ENCODE peak calls at places on chromosome 10, in five cellular contexts. A, G, D, T and H are unnamed samples.
A peak's percentile ranks its signal among the peaks of the same experiment; 100 is the strongest.

GRCh38 chr10:267705-268104 is 132.4 kb downstream of the ZMYND11 start:
- DNase-seq in T (no peak), A (no peak), D (no peak), G (no peak), H (no peak)

GRCh38 chr10:33211123-33211878 is 123.2 kb downstream of the NRP1 start:
- DNase-seq in A (no peak), T (no peak), D (no peak), G (no peak), H (no peak)

GRCh38 chr10:121168513-121169216 is 317.5 kb downstream of the WDR11 start:
- DNase-seq in T (peak; percentile 71), D (no peak), G (no peak), A (peak; percentile 19), H (no peak)

GRCh38 chr10:130623680-130624271 is 487.6 kb downstream of the GLRX3 start:
- DNase-seq in D (no peak), A (no peak), T (no peak), G (no peak), H (no peak)

GRCh38 chr10:31146496-31147219 is 115.0 kb upstream of the ZNF438 start:
- DNase-seq in G (no peak), A (peak; percentile 60), D (peak; percentile 59), T (peak; percentile 23), H (no peak)

GRCh38 chr10:9437131-9437530 is 1382.6 kb downstream of the GATA3 start:
- DNase-seq in T (no peak), A (no peak), G (no peak), D (no peak), H (no peak)

GRCh38 chr10:131269776-131270460 is 41.6 kb downstream of the TCERG1L start:
- DNase-seq in A (no peak), G (no peak), D (no peak), T (no peak), H (no peak)

GRCh38 chr10:46290101-46290884 is 3.5 kb downstream of the ANTXRL start:
- DNase-seq in G (no peak), T (no peak), D (no peak), A (no peak), H (no peak)

GRCh38 chr10:13721486-13721885 is 134.7 kb downstream of the PRPF18 start:
- DNase-seq in T (no peak), A (no peak), G (no peak), D (no peak), H (no peak)

GRCh38 chr10:29784175-29784773 is 149.5 kb upstream of the SVIL start:
- DNase-seq in T (peak; percentile 88), A (peak; percentile 73), G (no peak), D (peak; percentile 96), H (no peak)

GRCh38 chr10:71337219-71337625 is 18.2 kb downstream of the SLC29A3 start:
- DNase-seq in D (no peak), A (no peak), G (no peak), T (peak; percentile 14), H (no peak)

GRCh38 chr10:34638405-34639054 is 176.6 kb downstream of the PARD3 start:
- DNase-seq in A (peak; percentile 54), G (peak; percentile 69), T (peak; percentile 89), D (peak; percentile 90), H (peak; percentile 67)

GRCh38 chr10:49398000-49398861 is 2.3 kb upstream of the DRGX start:
- DNase-seq in G (peak; percentile 88), D (peak; percentile 29), T (peak; percentile 78), A (no peak), H (peak; percentile 31)

GRCh38 chr10:85888004-85888403 is 478.6 kb downstream of the GRID1 start:
- DNase-seq in A (no peak), T (no peak), G (no peak), D (peak; percentile 9), H (no peak)

GRCh38 chr10:61627266-61627665 is 35.5 kb upstream of the CABCOCO1 start:
- DNase-seq in A (no peak), D (no peak), G (no peak), T (no peak), H (no peak)

GRCh38 chr10:2329082-2329481 is 591.8 kb upstream of the ADARB2 start:
- DNase-seq in T (no peak), D (no peak), A (no peak), G (no peak), H (no peak)

GRCh38 chr10:70537398-70538194 is 59.0 kb downstream of the PALD1 start:
- DNase-seq in A (no peak), G (peak; percentile 64), T (peak; percentile 86), D (peak; percentile 19), H (no peak)

GRCh38 chr10:70198696-70199466 is 28.6 kb upstream of the SAR1A start:
- DNase-seq in T (peak; percentile 24), D (no peak), G (no peak), A (no peak), H (no peak)

GRCh38 chr10:77297370-77297692 is 340.3 kb downstream of the KCNMA1 start:
- DNase-seq in D (peak; percentile 25), G (no peak), A (no peak), T (no peak), H (no peak)

GRCh38 chr10:56212951-56213350 is 148.1 kb downstream of the ZWINT start:
- DNase-seq in T (no peak), G (no peak), D (no peak), A (no peak), H (no peak)

GRCh38 chr10:91883549-91884542 is 25.4 kb downstream of the FGFBP3 start:
- DNase-seq in T (peak; percentile 55), A (no peak), G (no peak), D (no peak), H (no peak)

GRCh38 chr10:30759423-30759822 is 129.9 kb upstream of the LYZL2 start:
- DNase-seq in G (no peak), A (no peak), D (no peak), T (no peak), H (no peak)

GRCh38 chr10:102704915-102705314 is 9.3 kb downstream of the ARL3 start:
- DNase-seq in T (no peak), A (no peak), G (no peak), D (no peak), H (no peak)

GRCh38 chr10:97540669-97541500 is 31.7 kb upstream of the ANKRD2 start:
- DNase-seq in A (no peak), D (no peak), G (peak; percentile 25), T (peak; percentile 43), H (no peak)

GRCh38 chr10:35274511-35275060 is 61.7 kb upstream of the CCNY start:
- DNase-seq in D (no peak), A (no peak), T (no peak), G (no peak), H (no peak)

GRCh38 chr10:13113544-13113943 is 13.6 kb downstream of the OPTN start:
- DNase-seq in G (no peak), T (no peak), A (no peak), D (no peak), H (no peak)

GRCh38 chr10:59107147-59107546 is 69.3 kb upstream of the PHYHIPL start:
- DNase-seq in D (no peak), A (no peak), G (no peak), T (no peak), H (no peak)

GRCh38 chr10:120607016-120607709 is 150.1 kb downstream of the PLPP4 start:
- DNase-seq in D (no peak), T (no peak), A (no peak), G (no peak), H (no peak)

DNA sequence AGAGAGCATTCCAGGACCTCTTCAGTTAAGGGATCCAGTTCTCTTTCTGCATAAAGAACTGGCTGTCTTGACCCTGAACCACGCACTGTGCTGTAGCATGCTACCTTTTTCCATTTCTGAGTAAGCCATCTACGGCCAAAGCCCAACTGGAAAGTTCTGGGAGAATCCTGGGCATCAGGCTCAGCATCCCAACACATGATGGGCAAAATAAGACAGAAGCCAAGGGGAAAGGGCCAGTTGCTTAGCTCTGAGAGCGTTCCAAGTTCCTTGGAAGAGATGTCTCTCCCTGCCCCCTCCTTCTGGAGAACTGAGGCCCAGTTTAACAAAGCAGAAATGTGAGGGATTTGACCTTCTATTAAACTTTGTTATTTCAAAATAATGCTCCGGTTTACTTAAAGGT is 37.9 kb upstream of the ADD3 start:
- DNase-seq in A (no peak), D (no peak), G (no peak), T (no peak), H (no peak)
- H3K27ac ChIP-seq in A (no peak overlapping the region), D (no peak overlapping the region), G (no peak overlapping the region), T (peak overlapping the region; percentile 42), H (no peak overlapping the region)

GRCh38 chr10:42951486-42952251 is 125.2 kb upstream of the RET start:
- DNase-seq in D (no peak), T (peak; percentile 69), G (no peak), A (no peak), H (no peak)

GRCh38 chr10:42953684-42954674 is 122.9 kb upstream of the RET start:
- DNase-seq in T (no peak), G (no peak), A (no peak), D (no peak), H (no peak)

GRCh38 chr10:42952931-42953683 is 123.8 kb upstream of the RET start:
- DNase-seq in D (no peak), T (no peak), G (no peak), A (no peak), H (no peak)

GRCh38 chr10:42950606-42951485 is 126.0 kb upstream of the RET start:
- DNase-seq in A (no peak), T (no peak), G (no peak), D (no peak), H (no peak)

DNA sequence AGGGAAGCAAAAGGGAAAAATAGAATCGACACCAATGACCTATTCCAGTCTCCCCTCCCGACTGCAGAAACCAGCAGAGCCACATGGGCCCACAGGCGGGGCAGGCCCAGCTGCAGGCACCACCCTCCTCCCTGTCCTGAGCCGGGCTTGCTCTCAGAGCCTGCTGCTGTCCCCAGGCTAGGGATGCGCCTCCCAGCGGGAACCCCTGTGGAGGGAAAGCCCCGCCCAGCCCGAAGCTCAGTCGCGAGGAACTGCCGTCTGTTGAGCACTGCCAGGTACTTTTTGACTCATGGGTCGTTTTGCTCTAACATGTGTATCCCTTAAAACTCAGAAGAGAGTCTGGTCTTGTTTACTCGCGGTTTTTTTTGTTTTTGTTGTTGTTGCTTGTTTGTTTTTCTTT is 124.5 kb upstream of the RET start:
- DNase-seq in D (no peak), T (peak; percentile 88), A (peak; percentile 40), G (peak; percentile 32), H (no peak)
- TF ChIP-seq REST in D (no peak), T (no peak), A (no peak), G (no peak), H (no peak)

DNA sequence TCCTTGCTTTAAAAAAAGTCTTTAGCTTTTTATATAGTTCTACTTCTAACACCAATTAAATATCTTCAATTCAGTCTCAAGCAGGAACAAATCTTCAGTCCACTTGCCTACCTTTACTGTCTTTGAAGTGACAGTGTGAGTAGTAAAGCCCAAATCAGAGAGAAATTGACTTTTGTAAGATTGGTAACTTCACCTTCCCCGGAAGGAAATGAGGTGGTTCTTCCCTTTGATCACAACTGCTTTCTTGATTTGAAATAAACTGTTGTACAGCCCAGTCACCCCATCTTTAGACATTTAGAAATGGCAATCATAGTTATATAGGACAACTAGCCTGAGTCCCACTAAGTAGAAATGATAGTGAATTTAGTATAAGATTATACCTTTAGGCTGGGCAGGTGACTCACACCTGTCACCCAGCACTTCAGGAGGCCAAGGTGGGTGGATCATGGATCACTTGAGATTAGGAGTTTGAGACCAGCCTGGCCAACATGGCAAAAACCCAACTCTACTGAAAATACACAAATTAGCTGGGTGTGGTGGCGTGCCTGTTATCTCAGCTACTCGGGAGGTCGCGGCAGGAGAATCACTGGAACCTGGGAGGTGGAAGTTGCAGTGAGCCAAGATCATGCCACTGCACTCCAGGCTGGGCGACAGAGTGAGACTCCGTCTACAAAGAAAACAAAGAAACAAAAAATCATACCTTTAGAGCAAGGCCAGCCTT is 4.7 kb downstream of the FAS start:
- DNase-seq in G (no peak), D (no peak), T (no peak), A (no peak), H (no peak)
- H3K27ac ChIP-seq in G (no peak overlapping the region), D (no peak overlapping the region), T (no peak overlapping the region), A (no peak overlapping the region), H (no peak overlapping the region)

GRCh38 chr10:50417486-50417905 is 166.2 kb upstream of the ASAH2 start:
- DNase-seq in G (no peak), D (peak; percentile 37), A (no peak), T (peak; percentile 18), H (no peak)
- TF ChIP-seq REST in G (no peak), D (no peak), A (no peak), T (no peak), H (no peak)